ENCODE peak calls at places on chromosomes 5 and 9, in seven cellular contexts. C, E, H, T, F, K and Q are unnamed samples.

GRCh38 chr5:142107729-142108431 is 699 bp upstream of the NDFIP1 start:
- DNase-seq in C (no peak), T (no peak), E (no peak), F (no peak), H (no peak), K (peak; percentile 35), Q (no peak)

GRCh38 chr5:122726990-122727616 is 47.8 kb upstream of the SNX2 start:
- DNase-seq in H (no peak), E (no peak), C (no peak), F (no peak), K (no peak), T (no peak), Q (no peak)

GRCh38 chr9:82912639-82913038 is 150.3 kb downstream of the RASEF start:
- DNase-seq in E (no peak), C (no peak), T (no peak), H (peak; percentile 11), K (no peak), F (no peak), Q (no peak)

GRCh38 chr5:170154297-170154696 is 48.6 kb downstream of the FOXI1 start:
- DNase-seq in H (no peak), F (no peak), C (no peak), T (no peak), K (no peak), E (no peak), Q (no peak)

GRCh38 chr9:12697719-12698118 is 4.5 kb downstream of the TYRP1 start:
- DNase-seq in K (no peak), C (no peak), T (no peak), H (no peak), F (no peak), E (no peak), Q (no peak)

GRCh38 chr5:10306806-10307205 is 896 bp downstream of the CMBL start:
- DNase-seq in F (no peak), E (no peak), C (no peak), H (peak; percentile 64), T (no peak), K (no peak), Q (no peak)

GRCh38 chr5:115641948-115642347 is 16.1 kb upstream of the TMED7 start:
- DNase-seq in E (no peak), K (no peak), C (no peak), T (no peak), F (no peak), H (no peak), Q (no peak)

GRCh38 chr5:37248387-37248969 is 698 bp downstream of the CPLANE1 start:
- DNase-seq in C (no peak), F (peak; percentile 35), T (no peak), K (no peak), H (no peak), E (no peak), Q (no peak)

GRCh38 chr9:105757496-105758251 is 63.3 kb downstream of the TMEM38B start:
- DNase-seq in T (no peak), E (no peak), F (no peak), H (no peak), K (no peak), C (no peak), Q (no peak)

GRCh38 chr5:73994963-73995362 is 369.0 kb downstream of the ARHGEF28 start:
- DNase-seq in T (no peak), H (no peak), F (no peak), K (no peak), E (no peak), C (no peak), Q (peak; percentile 89)

GRCh38 chr5:5198111-5198510 is 58.0 kb downstream of the ADAMTS16 start:
- DNase-seq in C (no peak), F (no peak), T (no peak), E (no peak), K (no peak), H (no peak), Q (no peak)

GRCh38 chr5:26807231-26808199 is 230.9 kb downstream of the CDH9 start:
- DNase-seq in C (no peak), K (no peak), E (no peak), F (no peak), T (no peak), H (no peak), Q (no peak)

GRCh38 chr5:172910828-172911627 is 48.2 kb upstream of the RPL26L1 start:
- DNase-seq in F (no peak), T (peak; percentile 87), C (no peak), K (no peak), H (no peak), E (no peak), Q (peak; percentile 19)

GRCh38 chr5:91114658-91115057 is 268.5 kb downstream of the ARRDC3 start:
- DNase-seq in E (no peak), T (no peak), H (no peak), C (no peak), F (no peak), K (no peak), Q (no peak)

GRCh38 chr5:105877592-105877991 is 1793.1 kb downstream of the EFNA5 start:
- DNase-seq in F (no peak), K (no peak), C (no peak), H (no peak), T (no peak), E (no peak), Q (no peak)

GRCh38 chr5:172042183-172042582 is 35.7 kb upstream of the FBXW11 start:
- DNase-seq in H (no peak), E (no peak), C (no peak), T (no peak), K (no peak), F (no peak), Q (no peak)

GRCh38 chr9:129254566-129255287 is 76.7 kb upstream of the IER5L start:
- DNase-seq in E (no peak), F (no peak), H (no peak), K (no peak), T (no peak), C (no peak), Q (no peak)

GRCh38 chr9:88007291-88007650 is 32.9 kb upstream of the CDK20 start:
- DNase-seq in K (no peak), H (no peak), F (no peak), E (peak; percentile 5), C (no peak), T (no peak), Q (no peak)

GRCh38 chr9:89379508-89380115 is 61.3 kb downstream of the SECISBP2 start:
- DNase-seq in E (no peak), C (no peak), H (no peak), K (no peak), F (no peak), T (no peak), Q (no peak)

GRCh38 chr9:114894801-114895433 is 35.5 kb downstream of the TNFSF8 start:
- DNase-seq in H (peak; percentile 56), K (no peak), E (no peak), T (peak; percentile 43), C (no peak), F (no peak), Q (peak; percentile 90)

GRCh38 chr9:98958271-98958989 is 14.7 kb downstream of the COL15A1 start:
- DNase-seq in F (no peak), H (no peak), E (no peak), K (no peak), T (no peak), C (no peak), Q (peak; percentile 80)

GRCh38 chr5:150309101-150309897 is 6.6 kb upstream of the ARSI start:
- DNase-seq in H (no peak), E (no peak), F (no peak), T (no peak), K (peak; percentile 66), C (no peak), Q (no peak)

GRCh38 chr9:112047538-112048066 is 127.5 kb downstream of the SUSD1 start:
- DNase-seq in C (no peak), T (no peak), H (no peak), K (no peak), E (no peak), F (no peak), Q (no peak)

GRCh38 chr5:122858451-122858850 is 13.0 kb downstream of the SNX24 start:
- DNase-seq in K (no peak), C (no peak), E (no peak), H (no peak), F (no peak), T (no peak), Q (no peak)

GRCh38 chr5:31413030-31413812 is 118.7 kb downstream of the DROSHA start:
- DNase-seq in T (peak; percentile 28), K (no peak), C (no peak), E (no peak), F (no peak), H (no peak), Q (no peak)

GRCh38 chr5:140882591-140882899 is 621 bp downstream of the PCDHA13 start:
- DNase-seq in H (no peak), F (no peak), K (no peak), E (no peak), T (no peak), C (no peak), Q (no peak)

GRCh38 chr5:39158127-39158593 is 61.2 kb downstream of the FYB1 start:
- DNase-seq in H (no peak), C (no peak), K (no peak), F (no peak), E (no peak), T (peak; percentile 57), Q (no peak)

GRCh38 chr9:117224676-117225075 is 190.2 kb downstream of the ASTN2 start:
- DNase-seq in C (no peak), E (no peak), F (no peak), K (no peak), H (peak; percentile 46), T (no peak), Q (no peak)

GRCh38 chr5:118679123-118679940 is 309.0 kb downstream of the DTWD2 start:
- DNase-seq in E (no peak), F (no peak), H (no peak), T (no peak), C (no peak), K (no peak), Q (no peak)

GRCh38 chr5:125607018-125607417 is 816.2 kb upstream of the GRAMD2B start:
- DNase-seq in H (no peak), T (no peak), E (no peak), C (no peak), F (no peak), K (no peak), Q (no peak)

GRCh38 chr9:82021198-82021597 is 32.6 kb downstream of the SPATA31D1 start:
- DNase-seq in E (no peak), C (no peak), K (no peak), T (no peak), F (no peak), H (no peak), Q (no peak)

GRCh38 chr9:120477534-120478001 is 102.4 kb downstream of the CDK5RAP2 start:
- DNase-seq in F (peak; percentile 30), T (peak; percentile 66), E (no peak), C (peak; percentile 43), H (peak; percentile 59), K (peak; percentile 72), Q (peak; percentile 20)

GRCh38 chr5:30548580-30549305 is 644.7 kb upstream of the CDH6 start:
- DNase-seq in K (no peak), H (no peak), E (no peak), C (no peak), T (no peak), F (no peak), Q (no peak)

GRCh38 chr5:106894964-106895363 is 775.8 kb downstream of the EFNA5 start:
- DNase-seq in K (peak; percentile 39), E (no peak), F (no peak), C (no peak), T (no peak), H (no peak), Q (no peak)

GRCh38 chr5:108216890-108217289 is 165.0 kb downstream of the FBXL17 start:
- DNase-seq in E (no peak), T (no peak), K (no peak), F (no peak), C (no peak), H (no peak), Q (no peak)

GRCh38 chr5:172730222-172730621 is 40.8 kb downstream of the DUSP1 start:
- DNase-seq in H (no peak), K (no peak), C (no peak), F (no peak), T (no peak), E (no peak), Q (no peak)

GRCh38 chr5:38816083-38817030 is 29.5 kb upstream of the OSMR start:
- DNase-seq in K (no peak), H (no peak), F (no peak), C (no peak), E (no peak), T (no peak), Q (no peak)

GRCh38 chr5:6551287-6551954 is 81.4 kb downstream of the NSUN2 start:
- DNase-seq in C (no peak), E (no peak), T (no peak), H (no peak), F (no peak), K (no peak), Q (no peak)